ENCODE peak calls at places on chromosomes 5 and 9, in five cellular contexts. One of them, this sample, is unnamed.

GRCh38 chr5:1962619-1963355 is 80.1 kb upstream of the IRX4 start:
- DNase-seq in prostate gland: no peak
- DNase-seq in heart left ventricle: no peak
- DNase-seq in activated T-cell treated with anti-CD3 and anti-CD28 coated beads, Interleukin-2, amount 50 U/mL, for 72 hours: no peak
- DNase-seq in pancreas: no peak
- DNase-seq in this sample: no peak

GRCh38 chr9:105308448-105309412 is 64.3 kb downstream of the SLC44A1 start:
- DNase-seq in prostate gland: no peak
- DNase-seq in heart left ventricle: no peak
- DNase-seq in activated T-cell treated with anti-CD3 and anti-CD28 coated beads, Interleukin-2, amount 50 U/mL, for 72 hours: no peak
- DNase-seq in pancreas: no peak
- DNase-seq in this sample: no peak

GRCh38 chr5:172173771-172174170 is 14.3 kb downstream of the STK10 start:
- DNase-seq in prostate gland: no peak
- DNase-seq in heart left ventricle: no peak
- DNase-seq in activated T-cell treated with anti-CD3 and anti-CD28 coated beads, Interleukin-2, amount 50 U/mL, for 72 hours: peak
- DNase-seq in pancreas: no peak
- DNase-seq in this sample: peak

GRCh38 chr9:2872307-2872940 is 28.5 kb upstream of the PUM3 start:
- DNase-seq in prostate gland: no peak
- DNase-seq in heart left ventricle: no peak
- DNase-seq in activated T-cell treated with anti-CD3 and anti-CD28 coated beads, Interleukin-2, amount 50 U/mL, for 72 hours: no peak
- DNase-seq in pancreas: peak
- DNase-seq in this sample: no peak

GRCh38 chr9:114806571-114806970 is 732 bp upstream of the TNFSF15 start:
- DNase-seq in prostate gland: no peak
- DNase-seq in heart left ventricle: no peak
- DNase-seq in activated T-cell treated with anti-CD3 and anti-CD28 coated beads, Interleukin-2, amount 50 U/mL, for 72 hours: no peak
- DNase-seq in pancreas: no peak
- DNase-seq in this sample: no peak

GRCh38 chr5:62948294-62948693 is 369.7 kb downstream of the LRRC70 start:
- DNase-seq in prostate gland: no peak
- DNase-seq in heart left ventricle: no peak
- DNase-seq in activated T-cell treated with anti-CD3 and anti-CD28 coated beads, Interleukin-2, amount 50 U/mL, for 72 hours: no peak
- DNase-seq in pancreas: no peak
- DNase-seq in this sample: no peak

GRCh38 chr9:34992376-34992951 is 2.9 kb downstream of the DNAJB5 start:
- DNase-seq in prostate gland: no peak
- DNase-seq in heart left ventricle: peak
- DNase-seq in activated T-cell treated with anti-CD3 and anti-CD28 coated beads, Interleukin-2, amount 50 U/mL, for 72 hours: peak
- DNase-seq in pancreas: peak
- DNase-seq in this sample: peak

GRCh38 chr9:128412120-128412790 is 8.4 kb upstream of the CERCAM start:
- DNase-seq in prostate gland: peak
- DNase-seq in heart left ventricle: no peak
- DNase-seq in activated T-cell treated with anti-CD3 and anti-CD28 coated beads, Interleukin-2, amount 50 U/mL, for 72 hours: peak
- DNase-seq in pancreas: peak
- DNase-seq in this sample: no peak

GRCh38 chr9:93354451-93354850 is 97.0 kb upstream of the FAM120A start:
- DNase-seq in prostate gland: no peak
- DNase-seq in heart left ventricle: no peak
- DNase-seq in activated T-cell treated with anti-CD3 and anti-CD28 coated beads, Interleukin-2, amount 50 U/mL, for 72 hours: no peak
- DNase-seq in pancreas: no peak
- DNase-seq in this sample: no peak

GRCh38 chr9:110152704-110153374 is 55.1 kb downstream of the C9orf152 start:
- DNase-seq in prostate gland: no peak
- DNase-seq in heart left ventricle: no peak
- DNase-seq in activated T-cell treated with anti-CD3 and anti-CD28 coated beads, Interleukin-2, amount 50 U/mL, for 72 hours: peak
- DNase-seq in pancreas: no peak
- DNase-seq in this sample: no peak

GRCh38 chr5:68177676-68178075 is 37.9 kb upstream of the PIK3R1 start:
- DNase-seq in prostate gland: no peak
- DNase-seq in heart left ventricle: no peak
- DNase-seq in activated T-cell treated with anti-CD3 and anti-CD28 coated beads, Interleukin-2, amount 50 U/mL, for 72 hours: no peak
- DNase-seq in pancreas: no peak
- DNase-seq in this sample: no peak

GRCh38 chr5:2897276-2897990 is 146.0 kb upstream of the IRX2 start:
- DNase-seq in prostate gland: no peak
- DNase-seq in heart left ventricle: no peak
- DNase-seq in activated T-cell treated with anti-CD3 and anti-CD28 coated beads, Interleukin-2, amount 50 U/mL, for 72 hours: no peak
- DNase-seq in pancreas: no peak
- DNase-seq in this sample: no peak

GRCh38 chr9:5951686-5952211 is 61.1 kb downstream of the MLANA start:
- DNase-seq in prostate gland: no peak
- DNase-seq in heart left ventricle: no peak
- DNase-seq in activated T-cell treated with anti-CD3 and anti-CD28 coated beads, Interleukin-2, amount 50 U/mL, for 72 hours: no peak
- DNase-seq in pancreas: no peak
- DNase-seq in this sample: peak

GRCh38 chr9:129166962-129167557 is 11.0 kb downstream of the IER5L start:
- DNase-seq in prostate gland: peak
- DNase-seq in heart left ventricle: peak
- DNase-seq in activated T-cell treated with anti-CD3 and anti-CD28 coated beads, Interleukin-2, amount 50 U/mL, for 72 hours: no peak
- DNase-seq in pancreas: peak
- DNase-seq in this sample: no peak

GRCh38 chr5:68435611-68436010 is 220.1 kb downstream of the PIK3R1 start:
- DNase-seq in prostate gland: no peak
- DNase-seq in heart left ventricle: peak
- DNase-seq in activated T-cell treated with anti-CD3 and anti-CD28 coated beads, Interleukin-2, amount 50 U/mL, for 72 hours: no peak
- DNase-seq in pancreas: no peak
- DNase-seq in this sample: no peak

GRCh38 chr5:40442346-40442745 is 237.4 kb upstream of the PTGER4 start:
- DNase-seq in prostate gland: no peak
- DNase-seq in heart left ventricle: no peak
- DNase-seq in activated T-cell treated with anti-CD3 and anti-CD28 coated beads, Interleukin-2, amount 50 U/mL, for 72 hours: no peak
- DNase-seq in pancreas: no peak
- DNase-seq in this sample: no peak

This sample was measured in AG09309.